ENCODE peak calls at places on chromosomes 2 and 18, in ten cellular contexts. I, X, O, Y, J, D, N, U, S and Q are unnamed samples.

GRCh38 chr2:23432531-23432930 is 47.6 kb downstream of the KLHL29 start:
- DNase-seq in J (no peak), S (no peak), X (no peak), D (no peak), I (no peak), U (no peak), O (no peak), Y (no peak), N (no peak), Q (no peak)

GRCh38 chr2:126579868-126580267 is 76.1 kb upstream of the GYPC start:
- DNase-seq in J (no peak), D (no peak), U (no peak), X (no peak), S (no peak), Y (no peak), I (no peak), N (no peak), O (no peak), Q (no peak)

GRCh38 chr18:2948038-2948437 is 64.9 kb downstream of the LPIN2 start:
- DNase-seq in O (no peak), N (no peak), I (no peak), U (peak), S (no peak), J (no peak), D (peak), Y (peak), X (no peak), Q (no peak)

GRCh38 chr2:146677280-146677679 is 1167.5 kb upstream of the ACVR2A start:
- DNase-seq in X (no peak), D (no peak), J (no peak), N (no peak), U (no peak), S (no peak), I (no peak), Y (no peak), O (no peak), Q (no peak)

GRCh38 chr2:102809291-102810189 is 47.7 kb downstream of the TMEM182 start:
- DNase-seq in X (no peak), Y (no peak), J (no peak), N (no peak), O (no peak), I (no peak), S (no peak), D (no peak), U (no peak), Q (no peak)

GRCh38 chr2:26696352-26696816 is 3.9 kb downstream of the KCNK3 start:
- DNase-seq in O (no peak), D (peak), U (peak), S (peak), J (peak), N (no peak), X (no peak), Y (peak), I (no peak), Q (no peak)

GRCh38 chr2:177783835-177784448 is 288.6 kb downstream of the PDE11A start:
- DNase-seq in X (no peak), S (peak), O (peak), J (no peak), I (no peak), Y (peak), N (no peak), U (peak), D (peak), Q (no peak)

GRCh38 chr2:173076557-173077345 is 1.1 kb downstream of the MAP3K20 start:
- DNase-seq in N (no peak), Y (peak), X (no peak), J (no peak), O (peak), S (no peak), U (peak), D (peak), I (no peak), Q (no peak)

GRCh38 chr2:26529406-26530070 is 51.6 kb upstream of the OTOF start:
- DNase-seq in Y (peak), D (no peak), O (no peak), U (no peak), X (no peak), N (no peak), I (no peak), J (no peak), S (no peak), Q (no peak)

GRCh38 chr2:53422979-53423378 is 344.6 kb upstream of the CHAC2 start:
- DNase-seq in D (peak), U (peak), J (peak), N (no peak), O (peak), I (no peak), Y (peak), S (no peak), X (no peak), Q (no peak)

GRCh38 chr18:37270046-37270665 is 295.4 kb downstream of the CELF4 start:
- DNase-seq in Y (peak), X (no peak), S (no peak), I (no peak), J (peak), N (no peak), O (peak), D (peak), U (peak), Q (no peak)

GRCh38 chr2:227508001-227508400 is 36.0 kb downstream of the AGFG1 start:
- DNase-seq in N (no peak), X (no peak), S (no peak), J (no peak), O (no peak), U (no peak), D (no peak), Y (no peak), I (no peak), Q (no peak)

GRCh38 chr2:233492738-233493137 is 73.8 kb downstream of the USP40 start:
- DNase-seq in U (no peak), D (no peak), J (no peak), N (no peak), X (no peak), S (no peak), Y (no peak), I (no peak), O (no peak), Q (no peak)